ENCODE peak calls at places on chromosomes 2 and 18, in four cellular contexts. X, H, M and F are unnamed samples.

GRCh38 chr2:25071962-25072361 is 30.1 kb downstream of the EFR3B start:
- DNase-seq in X (no peak), H (no peak), M (no peak), F (no peak)

GRCh38 chr2:222622900-222623299 is 33.0 kb downstream of the FARSB start:
- DNase-seq in X (no peak), H (no peak), M (no peak), F (no peak)

GRCh38 chr2:188024811-188025210 is 266.9 kb upstream of the GULP1 start:
- DNase-seq in X (no peak), H (no peak), M (peak), F (no peak)

GRCh38 chr2:182763311-182763912 is 47.4 kb downstream of the DNAJC10 start:
- DNase-seq in X (no peak), H (peak), M (peak), F (peak)

GRCh38 chr2:148342091-148342490 is 302.5 kb upstream of the EPC2 start:
- DNase-seq in X (no peak), H (no peak), M (peak), F (no peak)

GRCh38 chr18:59921384-59921891 is 21.6 kb downstream of the PMAIP1 start:
- DNase-seq in X (no peak), H (no peak), M (no peak), F (no peak)

GRCh38 chr2:15548974-15549373 is 12.2 kb downstream of the NBAS start:
- DNase-seq in X (no peak), H (no peak), M (no peak), F (no peak)

GRCh38 chr2:28602751-28603639 is 107.1 kb downstream of the PLB1 start:
- DNase-seq in X (peak), H (no peak), M (peak), F (no peak)

GRCh38 chr2:70995227-70995729 is 605 bp upstream of the TEX261 start:
- DNase-seq in X (peak), H (no peak), M (peak), F (peak)

GRCh38 chr18:45571714-45572113 is 43.6 kb upstream of the SLC14A2 start:
- DNase-seq in X (no peak), H (no peak), M (no peak), F (no peak)

GRCh38 chr18:46067431-46068007 is 4.5 kb downstream of the PSTPIP2 start:
- DNase-seq in X (no peak), H (peak), M (peak), F (no peak)

GRCh38 chr18:77123313-77124231 is 9.0 kb downstream of the MBP start:
- DNase-seq in X (no peak), H (no peak), M (no peak), F (no peak)

GRCh38 chr2:145416640-145417039 is 896.7 kb upstream of the ZEB2 start:
- DNase-seq in X (no peak), H (no peak), M (no peak), F (no peak)

GRCh38 chr2:54176577-54176976 is 61.2 kb downstream of the ACYP2 start:
- DNase-seq in X (no peak), H (peak), M (peak), F (peak)

GRCh38 chr2:78780864-78781583 is 244.5 kb upstream of the REG3G start:
- DNase-seq in X (no peak), H (no peak), M (no peak), F (no peak)

GRCh38 chr18:35905436-35905835 is 67.0 kb upstream of the RMP24 start:
- DNase-seq in X (no peak), H (no peak), M (no peak), F (no peak)

GRCh38 chr2:200380833-200381542 is 74.5 kb downstream of the SPATS2L start:
- DNase-seq in X (no peak), H (no peak), M (peak), F (no peak)

GRCh38 chr2:197777823-197778407 is 7.2 kb downstream of the BOLL start:
- DNase-seq in X (no peak), H (peak), M (peak), F (no peak)

GRCh38 chr2:237873382-237873781 is 14.0 kb downstream of the RAMP1 start:
- DNase-seq in X (no peak), H (no peak), M (no peak), F (no peak)

GRCh38 chr2:233100192-233100998 is 40.3 kb downstream of the INPP5D start:
- DNase-seq in X (peak), H (no peak), M (no peak), F (no peak)

GRCh38 chr2:210475726-210476125 is 833 bp downstream of the LANCL1 start:
- DNase-seq in X (no peak), H (no peak), M (peak), F (no peak)

GRCh38 chr2:236547725-236548124 is 21.9 kb upstream of the ACKR3 start:
- DNase-seq in X (no peak), H (no peak), M (no peak), F (no peak)